ENCODE peak calls at places on chromosomes 6 and 20, in five cellular contexts. R, C, D, E and T are unnamed samples.

GRCh38 chr6:118894425-118895240 is 681 bp downstream of the ASF1A start:
- DNase-seq in E (peak), D (no peak), C (peak), R (peak), T (peak)

GRCh38 chr6:164008902-164009301 is 594.4 kb downstream of the QKI start:
- DNase-seq in E (no peak), D (no peak), C (no peak), R (no peak), T (no peak)

GRCh38 chr6:106290032-106290431 is 35.5 kb downstream of the ATG5 start:
- DNase-seq in D (no peak), E (no peak), R (no peak), C (no peak), T (no peak)

GRCh38 chr6:15621203-15622044 is 41.4 kb downstream of the DTNBP1 start:
- DNase-seq in R (peak), D (no peak), E (peak), C (no peak), T (no peak)

GRCh38 chr6:11350294-11350693 is 117.8 kb upstream of the NEDD9 start:
- DNase-seq in D (no peak), R (no peak), C (no peak), E (no peak), T (no peak)

GRCh38 chr20:58130574-58130973 is 97.9 kb downstream of the ANKRD60 start:
- DNase-seq in R (no peak), C (no peak), D (no peak), E (no peak), T (peak)

GRCh38 chr6:95169790-95170189 is 407.5 kb upstream of the MANEA start:
- DNase-seq in R (no peak), C (no peak), E (no peak), D (no peak), T (no peak)

GRCh38 chr20:50344232-50345071 is 153.8 kb downstream of the CEBPB start:
- DNase-seq in E (no peak), C (no peak), R (no peak), D (no peak), T (no peak)

GRCh38 chr6:155141512-155141911 is 122.3 kb upstream of the CLDN20 start:
- DNase-seq in D (no peak), C (no peak), E (no peak), R (no peak), T (no peak)

GRCh38 chr6:34663887-34664269 is 32.7 kb downstream of the ILRUN start:
- DNase-seq in R (no peak), E (no peak), D (no peak), C (no peak), T (no peak)

GRCh38 chr20:2528671-2529070 is 7.7 kb upstream of the TMC2 start:
- DNase-seq in E (no peak), D (no peak), C (no peak), R (no peak), T (no peak)

GRCh38 chr6:28758046-28758817 is 165.6 kb downstream of the TRIM27 start:
- DNase-seq in R (no peak), E (no peak), C (peak), D (peak), T (no peak)

GRCh38 chr6:148825492-148825891 is 78.7 kb downstream of the UST start:
- DNase-seq in R (no peak), C (no peak), D (no peak), E (no peak), T (no peak)

GRCh38 chr6:159727717-159728440 is 573 bp downstream of the WTAP start:
- DNase-seq in R (no peak), D (no peak), E (no peak), C (no peak), T (no peak)

GRCh38 chr6:3159805-3160781 is 2.7 kb upstream of the TUBB2A start:
- DNase-seq in E (no peak), D (peak), C (peak), R (peak), T (no peak)

GRCh38 chr6:13177617-13178506 is 150.5 kb downstream of the TBC1D7 start:
- DNase-seq in E (no peak), R (no peak), C (no peak), D (no peak), T (peak)

GRCh38 chr6:43074847-43075741 is 1.0 kb upstream of the PTK7 start:
- DNase-seq in D (no peak), C (no peak), E (no peak), R (peak), T (no peak)

GRCh38 chr6:100137759-100138158 is 143.7 kb upstream of the MCHR2 start:
- DNase-seq in E (no peak), D (no peak), C (no peak), R (no peak), T (no peak)

GRCh38 chr20:53763707-53764415 is 170.2 kb upstream of the ZNF217 start:
- DNase-seq in C (peak), E (no peak), R (peak), D (no peak), T (no peak)

GRCh38 chr6:31356946-31357466 is at the start of gene HLA-B:
- DNase-seq in C (peak), E (peak), D (no peak), R (peak), T (no peak)

GRCh38 chr20:48283470-48284110 is 498.3 kb upstream of the SULF2 start:
- DNase-seq in D (no peak), R (peak), C (peak), E (no peak), T (peak)

GRCh38 chr6:33160728-33161323 is 31.4 kb downstream of the COL11A2 start:
- DNase-seq in R (peak), C (peak), D (peak), E (no peak), T (no peak)

GRCh38 chr6:2848851-2849250 is 7.2 kb upstream of the SERPINB1 start:
- DNase-seq in C (no peak), E (no peak), R (peak), D (no peak), T (no peak)

GRCh38 chr6:15479761-15480160 is 183.1 kb downstream of the DTNBP1 start:
- DNase-seq in R (no peak), C (no peak), D (peak), E (no peak), T (no peak)

GRCh38 chr6:36821581-36822335 is 17.5 kb downstream of the CPNE5 start:
- DNase-seq in C (no peak), D (no peak), R (no peak), E (no peak), T (no peak)

GRCh38 chr20:37421988-37422387 is 76.0 kb downstream of the SRC start:
- DNase-seq in E (no peak), C (no peak), R (no peak), D (no peak), T (no peak)

GRCh38 chr20:50305636-50306477 is 115.2 kb downstream of the CEBPB start:
- DNase-seq in E (peak), R (peak), D (no peak), C (no peak), T (no peak)

GRCh38 chr20:22379472-22379871 is 204.9 kb downstream of the FOXA2 start:
- DNase-seq in D (peak), R (no peak), C (peak), E (no peak), T (no peak)

GRCh38 chr6:48186746-48187145 is 75.7 kb upstream of the PTCHD4 start:
- DNase-seq in E (no peak), C (no peak), R (no peak), D (no peak), T (no peak)

GRCh38 chr6:82348130-82348529 is 15.5 kb upstream of the TPBG start:
- DNase-seq in C (no peak), D (no peak), R (no peak), E (no peak), T (no peak)

GRCh38 chr6:134288538-134289203 is 29.2 kb downstream of the SGK1 start:
- DNase-seq in E (no peak), D (peak), R (no peak), C (no peak), T (no peak)

GRCh38 chr20:43736588-43737091 is 9.8 kb upstream of the GTSF1L start:
- DNase-seq in R (no peak), D (no peak), E (no peak), C (no peak), T (no peak)

GRCh38 chr6:142489722-142490610 is 188.2 kb downstream of the ADGRG6 start:
- DNase-seq in R (no peak), C (no peak), E (no peak), D (no peak), T (no peak)

GRCh38 chr20:37977786-37978185 is 55.5 kb downstream of the TTI1 start:
- DNase-seq in D (no peak), E (no peak), R (peak), C (no peak), T (no peak)

GRCh38 chr20:20017852-20018245 is 687 bp downstream of the NAA20 start:
- DNase-seq in C (no peak), D (no peak), R (no peak), E (no peak), T (no peak)

GRCh38 chr6:142246960-142247359 is 54.8 kb upstream of the ADGRG6 start:
- DNase-seq in E (no peak), C (no peak), R (no peak), D (no peak), T (no peak)

GRCh38 chr6:165052561-165053500 is 256.6 kb downstream of the C6orf118 start:
- DNase-seq in R (no peak), E (no peak), D (no peak), C (no peak), T (no peak)

GRCh38 chr6:165059032-165059431 is 250.4 kb downstream of the C6orf118 start:
- DNase-seq in C (no peak), D (no peak), E (no peak), R (no peak), T (no peak)

GRCh38 chr6:165056292-165056691 is 253.1 kb downstream of the C6orf118 start:
- DNase-seq in D (no peak), C (no peak), E (no peak), R (no peak), T (no peak)

GRCh38 chr6:165060636-165061190 is 248.7 kb downstream of the C6orf118 start:
- DNase-seq in R (no peak), E (no peak), D (no peak), C (no peak), T (no peak)

DNA sequence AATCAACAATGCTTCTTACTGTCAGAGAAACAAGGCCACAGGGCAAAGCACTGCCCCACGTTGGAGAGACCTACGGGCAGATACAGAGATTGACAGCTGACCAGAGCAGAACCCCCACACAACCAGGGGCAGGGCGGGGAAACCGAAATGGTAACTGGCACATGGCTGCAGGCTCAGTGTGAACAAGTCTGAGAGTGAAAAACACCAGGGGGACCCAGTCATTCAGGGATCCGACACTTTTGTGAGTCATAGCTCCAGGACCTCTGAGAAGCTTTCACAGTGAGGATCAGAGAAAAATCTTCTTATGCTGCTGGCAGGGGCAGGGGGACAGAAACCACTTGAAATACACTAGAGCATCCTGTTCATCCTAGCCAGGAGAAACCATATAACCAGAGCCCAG is 254.2 kb downstream of the C6orf118 start:
- DNase-seq in R (no peak), E (no peak), C (peak), D (no peak), T (no peak)
- TF ChIP-seq CTCF in R (no peak), E (no peak), C (no peak), D (no peak), T (no peak)

GRCh38 chr20:61965606-61966491 is 99.8 kb downstream of the TAF4 start:
- DNase-seq in R (no peak), E (no peak), D (no peak), C (no peak), T (peak)
- TF ChIP-seq CTCF in R (no peak), E (no peak), D (no peak), C (no peak), T (no peak)

GRCh38 chr6:79764758-79765157 is 133.6 kb downstream of the SH3BGRL2 start:
- DNase-seq in R (no peak), C (no peak), D (no peak), E (no peak), T (no peak)

GRCh38 chr6:79763301-79763700 is 132.2 kb downstream of the SH3BGRL2 start:
- DNase-seq in R (no peak), C (no peak), E (no peak), D (no peak), T (no peak)

GRCh38 chr6:79756496-79756895 is 125.4 kb downstream of the SH3BGRL2 start:
- DNase-seq in D (no peak), C (no peak), E (no peak), R (no peak), T (no peak)

GRCh38 chr6:79762370-79762769 is 131.2 kb downstream of the SH3BGRL2 start:
- DNase-seq in E (no peak), R (no peak), D (no peak), C (peak), T (no peak)
- TF ChIP-seq CTCF in E (no peak), R (no peak), D (peak), C (peak), T (peak)

DNA sequence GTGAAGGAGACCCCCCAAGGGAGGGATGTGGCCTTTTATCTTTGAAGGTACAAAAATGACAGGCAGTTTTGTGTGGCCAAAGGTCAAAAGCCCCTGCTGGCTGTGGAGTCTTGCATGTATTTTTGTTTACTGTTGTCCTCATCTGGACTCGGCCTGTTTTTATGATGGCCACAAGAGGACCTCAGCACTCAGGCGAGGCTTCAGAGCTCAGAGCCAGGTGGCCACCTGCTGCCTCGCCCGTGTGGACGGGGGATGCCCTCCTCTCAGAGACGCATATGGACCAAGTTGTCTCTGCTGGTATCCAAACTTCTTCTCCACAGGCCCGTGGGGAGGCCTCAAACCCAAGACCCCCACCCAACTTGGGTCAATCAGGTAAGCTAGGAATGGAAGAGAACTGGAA is 118.2 kb downstream of the DACT2 start:
- DNase-seq in C (peak), R (no peak), E (no peak), D (no peak), T (no peak)
- TF ChIP-seq CTCF in C (peak), R (peak), E (no peak), D (no peak), T (no peak)

DNA sequence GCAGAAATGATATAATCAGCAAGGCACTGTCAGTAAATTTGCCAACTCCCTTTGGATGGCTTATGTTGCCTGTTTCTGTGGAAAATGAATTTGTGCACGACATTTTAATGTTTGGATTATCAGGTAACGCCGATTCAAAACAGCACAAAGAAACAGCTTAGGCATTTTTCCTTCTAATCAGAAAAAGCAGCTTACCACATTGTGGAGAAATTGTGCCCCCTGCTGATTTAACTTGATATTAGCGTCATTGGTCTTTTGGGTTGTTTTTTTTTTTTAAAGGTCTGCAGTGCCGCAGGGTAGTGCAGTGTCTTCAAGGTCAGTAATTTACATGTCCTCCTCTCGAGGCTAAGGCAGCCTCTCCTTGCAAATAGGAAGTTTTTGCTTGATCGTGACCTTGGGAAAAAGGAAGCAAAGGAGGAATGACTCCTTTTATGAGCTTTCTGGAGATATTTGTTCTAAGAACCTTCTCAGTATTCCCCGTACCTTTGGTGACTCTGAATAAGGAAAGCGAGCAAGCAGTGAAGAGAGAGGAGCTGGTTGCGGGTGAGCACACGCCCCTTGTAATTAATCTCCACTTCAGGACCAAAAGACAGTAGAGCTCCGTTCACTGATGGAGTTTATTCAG is 79.1 kb downstream of the ELOVL4 start:
- DNase-seq in C (peak), R (peak), D (no peak), E (no peak), T (no peak)
- TF ChIP-seq CTCF in C (peak), R (peak), D (peak), E (peak), T (peak)

GRCh38 chr6:125392682-125393081 is 90.9 kb upstream of the HDDC2 start:
- DNase-seq in C (no peak), D (no peak), E (no peak), R (no peak), T (no peak)
- TF ChIP-seq CTCF in C (no peak), D (no peak), E (no peak), R (no peak), T (no peak)

GRCh38 chr6:167474725-167475124 is 149.8 kb downstream of the TTLL2 start:
- DNase-seq in R (no peak), C (no peak), D (no peak), E (no peak), T (no peak)

GRCh38 chr6:167479967-167480653 is 155.2 kb downstream of the TTLL2 start:
- DNase-seq in D (no peak), C (no peak), E (no peak), R (no peak), T (no peak)

GRCh38 chr6:167475947-167476346 is 151.1 kb downstream of the TTLL2 start:
- DNase-seq in R (no peak), C (no peak), E (no peak), D (no peak), T (peak)

GRCh38 chr6:167476844-167477595 is 152.1 kb downstream of the TTLL2 start:
- DNase-seq in C (no peak), D (no peak), R (no peak), E (no peak), T (peak)

DNA sequence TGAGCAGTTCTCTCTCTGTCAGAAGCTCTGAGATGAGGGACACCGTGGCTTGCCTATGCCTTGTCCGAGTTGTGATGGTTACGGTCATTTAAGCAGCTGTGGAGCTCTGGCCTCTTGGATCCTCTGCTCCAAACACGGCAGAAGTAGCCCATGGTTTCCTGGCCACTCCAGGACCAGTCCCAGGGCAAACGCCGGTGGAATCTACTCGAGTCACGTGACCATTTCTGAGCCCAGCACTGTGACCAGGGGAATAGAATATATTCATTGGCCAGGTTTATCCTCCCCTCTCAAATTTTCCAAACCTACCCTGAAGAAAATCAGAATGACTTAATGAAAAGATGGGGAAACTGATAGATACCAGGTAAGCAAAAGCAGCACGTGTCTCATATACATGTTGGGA is 152.8 kb downstream of the TTLL2 start:
- DNase-seq in R (no peak), D (no peak), E (no peak), C (no peak), T (no peak)
- TF ChIP-seq CTCF in R (no peak), D (no peak), E (no peak), C (no peak), T (no peak)

GRCh38 chr20:35146922-35147574 is at the start of gene EDEM2:
- DNase-seq in D (peak), C (peak), R (peak), E (peak), T (peak)
- TF ChIP-seq CTCF in D (no peak), C (no peak), R (no peak), E (no peak), T (no peak)